ENCODE peak calls at places on chromosomes 16 and 17, in five cellular contexts. L, U, Y, V and N are unnamed samples. For H3K4me1, the result is how much of the 10 kb centered on the place peaks cover.

GRCh38 chr16:27446721-27447120 is 44.7 kb downstream of the IL21R start:
- DNase-seq in U (no peak), L (no peak), V (no peak), Y (no peak), N (no peak)

GRCh38 chr16:4846503-4846900 is 586 bp downstream of the GLYR1 start:
- DNase-seq in V (no peak), L (peak), Y (peak), U (no peak), N (peak)

GRCh38 chr17:18004345-18004744 is 31.7 kb downstream of the DRC3 start:
- DNase-seq in L (peak), V (no peak), U (no peak), Y (no peak), N (no peak)

GRCh38 chr16:67429053-67429798 is 1.7 kb upstream of the HSD11B2 start:
- DNase-seq in V (no peak), Y (no peak), L (no peak), U (no peak), N (no peak)

GRCh38 chr16:72875291-72876036 is 172.5 kb downstream of the ZFHX3 start:
- DNase-seq in L (no peak), U (no peak), V (no peak), Y (no peak), N (no peak)

GRCh38 chr17:82858376-82859126 is 18.7 kb upstream of the ZNF750 start:
- DNase-seq in Y (no peak), U (no peak), V (no peak), L (peak), N (no peak)

GRCh38 chr17:18958611-18959010 is 6.6 kb downstream of the SLC5A10 start:
- DNase-seq in L (peak), Y (no peak), V (no peak), U (no peak), N (no peak)

GRCh38 chr16:70687172-70687531 is 1.3 kb upstream of the MTSS2 start:
- DNase-seq in L (peak), U (no peak), Y (no peak), V (no peak), N (no peak)

GRCh38 chr17:32757963-32758362 is 119.0 kb downstream of the MYO1D start:
- DNase-seq in Y (no peak), V (no peak), L (no peak), U (no peak), N (no peak)

GRCh38 chr16:27406729-27407128 is 4.8 kb downstream of the IL21R start:
- DNase-seq in V (no peak), U (no peak), Y (no peak), L (no peak), N (no peak)

GRCh38 chr17:51908841-51909537 is 249.5 kb downstream of the CA10 start:
- DNase-seq in Y (no peak), V (no peak), L (no peak), U (no peak), N (no peak)

GRCh38 chr16:55471448-55472097 is 7.4 kb upstream of the MMP2 start:
- DNase-seq in Y (peak), V (no peak), L (no peak), U (no peak), N (peak)

GRCh38 chr17:10070690-10071089 is 127.7 kb downstream of the GAS7 start:
- DNase-seq in L (no peak), U (no peak), V (no peak), Y (no peak), N (no peak)

GRCh38 chr16:79834720-79835119 is 234.2 kb upstream of the MAF start:
- DNase-seq in L (no peak), U (no peak), V (no peak), Y (no peak), N (no peak)

GRCh38 chr17:60851181-60851580 is 173.5 kb downstream of the BCAS3 start:
- DNase-seq in Y (no peak), U (no peak), V (no peak), L (no peak), N (no peak)

GRCh38 chr17:38460082-38460715 is 31.9 kb downstream of the ARHGAP23 start:
- DNase-seq in L (no peak), U (no peak), Y (no peak), V (no peak), N (no peak)

GRCh38 chr17:81934850-81935708 is 2.0 kb downstream of the PYCR1 start:
- DNase-seq in L (no peak), U (no peak), Y (no peak), V (no peak), N (no peak)

GRCh38 chr17:34386925-34387550 is 24.0 kb upstream of the CCL1 start:
- DNase-seq in L (no peak), U (no peak), Y (no peak), V (no peak), N (peak)

GRCh38 chr16:56269276-56269675 is 78.0 kb downstream of the GNAO1 start:
- DNase-seq in Y (no peak), V (no peak), L (no peak), U (no peak), N (no peak)

GRCh38 chr17:79851461-79851817 is 12.2 kb upstream of the CBX4 start:
- DNase-seq in Y (no peak), U (no peak), L (no peak), V (no peak), N (no peak)

GRCh38 chr17:9291912-9292562 is 270.7 kb downstream of the NTN1 start:
- DNase-seq in L (peak), U (no peak), Y (peak), V (peak), N (no peak)

GRCh38 chr16:27699540-27699939 is 149.6 kb downstream of the KATNIP start:
- DNase-seq in L (no peak), U (no peak), Y (no peak), V (no peak), N (no peak)

GRCh38 chr16:12255473-12255872 is 278.9 kb downstream of the SNX29 start:
- DNase-seq in Y (no peak), L (no peak), V (no peak), U (no peak), N (no peak)

GRCh38 chr17:50620237-50620636 is 14.4 kb upstream of the ABCC3 start:
- DNase-seq in Y (no peak), V (no peak), U (no peak), L (no peak), N (no peak)

GRCh38 chr17:35082073-35082657 is 18.7 kb upstream of the RFFL start:
- DNase-seq in Y (no peak), V (no peak), U (no peak), L (no peak), N (peak)

GRCh38 chr16:26983426-26983825 is 83.3 kb upstream of the C16orf82 start:
- DNase-seq in Y (no peak), U (no peak), L (no peak), V (no peak), N (no peak)

GRCh38 chr17:56159764-56160394 is 6.6 kb downstream of the ANKFN1 start:
- DNase-seq in V (no peak), U (no peak), Y (no peak), L (no peak), N (no peak)

GRCh38 chr17:71412803-71413202 is 708.0 kb upstream of the SOX9 start:
- DNase-seq in V (no peak), U (no peak), Y (no peak), L (no peak), N (peak)

GRCh38 chr17:32350662-32351418 is 883 bp downstream of the ZNF207 start:
- DNase-seq in V (no peak), U (no peak), Y (no peak), L (no peak), N (no peak)

GRCh38 chr16:66874079-66874775 is 6.1 kb upstream of the PDP2 start:
- DNase-seq in V (no peak), U (no peak), L (no peak), Y (no peak), N (no peak)

GRCh38 chr17:538096-538973 is 176.3 kb downstream of the VPS53 start:
- DNase-seq in U (no peak), Y (no peak), L (no peak), V (no peak), N (no peak)

GRCh38 chr16:66405057-66405783 is 21.9 kb upstream of the BEAN1 start:
- DNase-seq in V (no peak), L (no peak), Y (peak), U (no peak), N (peak)

GRCh38 chr16:46763147-46763546 is 15.0 kb upstream of the MYLK3 start:
- DNase-seq in V (no peak), L (peak), Y (peak), U (no peak), N (no peak)

GRCh38 chr17:44846206-44846605 is 1.5 kb upstream of the HIGD1B start:
- DNase-seq in U (no peak), L (no peak), V (no peak), Y (no peak), N (no peak)

GRCh38 chr17:76260220-76260619 is 4.9 kb upstream of the UBALD2 start:
- DNase-seq in L (peak), Y (no peak), U (no peak), V (no peak), N (no peak)

GRCh38 chr17:76251478-76252039 is 11.3 kb upstream of the RNF157 start:
- DNase-seq in V (no peak), L (peak), U (no peak), Y (peak), N (no peak)

GRCh38 chr17:76252040-76252954 is 12.0 kb upstream of the RNF157 start:
- DNase-seq in Y (peak), V (no peak), L (peak), U (no peak), N (no peak)

GRCh38 chr17:76254275-76254674 is 10.9 kb upstream of the UBALD2 start:
- DNase-seq in U (no peak), Y (peak), V (no peak), L (no peak), N (no peak)

GRCh38 chr17:76255801-76256429 is 9.2 kb upstream of the UBALD2 start:
- DNase-seq in U (no peak), V (no peak), Y (no peak), L (no peak), N (no peak)
- H3K4me1 ChIP-seq in U (under half), V (under half), Y (under half), L (under half), N (under half)

DNA sequence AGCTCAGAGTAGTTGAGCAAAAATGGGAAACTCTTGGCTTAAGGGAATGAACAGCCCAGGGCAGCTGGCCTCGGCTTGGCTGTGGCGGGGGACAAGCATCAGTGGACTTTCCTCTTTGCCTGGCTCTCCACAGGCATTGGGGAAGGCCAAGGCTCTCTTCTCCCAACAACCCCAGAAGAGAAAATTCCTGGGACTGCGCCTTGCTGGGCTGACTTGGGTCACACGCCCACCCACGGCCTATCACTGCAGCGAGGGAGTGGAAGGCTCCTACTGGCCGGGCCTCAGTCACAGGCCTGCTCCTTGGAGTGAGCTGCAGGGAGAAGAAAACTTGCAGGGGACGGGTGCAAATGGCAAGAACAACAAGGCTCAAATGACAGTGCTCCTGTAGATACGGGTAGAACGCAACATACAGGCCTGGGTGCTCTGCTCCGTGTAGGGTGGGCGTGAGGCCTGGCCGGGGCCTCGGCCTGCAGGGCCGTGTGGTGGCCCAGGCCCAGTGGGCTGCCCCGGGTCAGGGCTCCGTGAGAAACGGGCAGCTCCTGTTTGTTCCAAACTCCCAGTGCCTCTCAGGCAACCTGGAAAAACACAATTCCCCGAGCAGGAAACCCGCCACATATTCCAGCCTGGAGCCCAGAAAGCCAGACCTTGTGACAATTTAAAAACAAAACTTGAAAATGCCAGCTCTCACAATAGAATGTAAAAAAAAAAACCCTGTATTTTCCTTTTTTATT is 25.1 kb upstream of the ATP2A3 start:
- DNase-seq in L (no peak), U (no peak), V (no peak), Y (no peak), N (no peak)
- H3K4me3 ChIP-seq in L (no peak), U (no peak), V (no peak), Y (no peak), N (no peak)

GRCh38 chr16:85315871-85316270 is 203.6 kb upstream of the CIBAR2 start:
- DNase-seq in L (no peak), V (no peak), Y (no peak), U (no peak), N (no peak)

GRCh38 chr16:85312642-85313540 is 200.6 kb upstream of the CIBAR2 start:
- DNase-seq in U (no peak), Y (peak), V (no peak), L (no peak), N (peak)

GRCh38 chr16:85313541-85314208 is 201.4 kb upstream of the CIBAR2 start:
- DNase-seq in L (no peak), Y (no peak), U (no peak), V (no peak), N (no peak)

GRCh38 chr16:85316321-85316919 is 204.1 kb upstream of the CIBAR2 start:
- DNase-seq in U (peak), L (peak), Y (peak), V (no peak), N (peak)

DNA sequence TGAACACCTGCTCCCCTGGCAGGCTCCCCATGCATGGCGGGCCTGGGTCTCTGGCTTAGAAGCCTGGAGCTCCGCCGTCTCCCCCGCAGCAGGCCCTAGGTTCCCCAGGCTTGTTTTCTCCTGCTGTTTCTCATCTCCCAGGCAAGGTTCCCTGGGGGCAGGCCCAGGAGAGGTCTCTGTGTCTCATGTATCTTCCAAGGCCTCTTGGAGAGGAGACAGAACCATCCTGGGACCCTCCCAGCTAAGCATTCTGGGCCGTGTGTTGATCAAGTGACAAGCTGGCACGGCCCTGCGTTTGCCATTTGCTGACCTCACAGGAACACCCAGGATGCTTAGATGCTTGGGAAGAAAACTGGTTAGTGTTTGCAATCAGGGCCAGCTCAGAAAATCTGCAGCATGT is 202.4 kb upstream of the CIBAR2 start:
- DNase-seq in L (no peak), V (no peak), Y (no peak), U (no peak), N (no peak)
- H3K4me1 ChIP-seq in L (half or more), V (under half), Y (under half), U (under half), N (under half)

DNA sequence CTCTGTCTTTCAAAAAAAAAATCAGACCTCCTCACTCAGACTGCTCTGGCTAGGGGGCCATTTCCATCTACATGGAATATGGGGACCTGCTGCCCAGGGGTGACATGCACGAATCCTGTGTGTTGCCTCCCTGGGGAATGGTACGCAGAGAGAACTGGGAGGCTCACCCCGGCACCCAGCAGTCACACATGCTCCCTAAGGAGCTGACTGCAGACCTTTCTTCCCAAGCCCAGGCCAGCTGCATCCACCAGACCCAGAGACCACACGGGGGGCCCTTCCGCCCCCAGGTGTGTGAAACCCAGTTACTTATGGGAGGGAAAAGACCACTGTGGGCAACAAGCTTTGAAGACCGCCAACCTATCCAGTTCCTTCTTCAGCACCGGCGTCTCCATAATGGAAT is 7.2 kb upstream of the NLRC3 start:
- DNase-seq in L (peak), U (no peak), V (no peak), Y (no peak), N (no peak)
- H3K4me3 ChIP-seq in L (no peak), U (no peak), V (no peak), Y (no peak), N (no peak)

DNA sequence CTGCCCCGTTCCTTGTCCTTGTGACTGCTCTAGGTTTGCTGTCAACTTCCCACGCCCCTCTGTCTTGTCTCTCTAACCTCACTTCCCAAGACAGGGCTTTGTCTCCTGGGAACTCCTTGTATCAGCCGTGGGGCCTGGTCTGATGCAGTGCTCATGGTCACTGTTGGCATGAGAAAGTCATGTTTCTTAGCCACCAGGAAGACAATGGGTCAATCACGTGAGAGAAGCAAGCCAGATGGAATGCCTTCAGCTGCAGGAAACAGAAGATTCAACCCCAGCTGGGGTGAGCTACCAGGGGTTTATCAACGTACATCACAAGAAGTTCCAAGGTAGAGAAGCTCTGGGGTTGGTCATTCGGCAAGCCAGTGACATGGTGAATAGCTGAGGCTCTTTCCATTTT is 116.6 kb downstream of the IRF8 start:
- DNase-seq in L (no peak), V (no peak), Y (no peak), U (no peak), N (no peak)
- H3K4me1 ChIP-seq in L (under half), V (under half), Y (under half), U (under half), N (under half)

GRCh38 chr16:30725465-30725792 is 22.8 kb upstream of the PHKG2 start:
- DNase-seq in L (no peak), U (no peak), V (no peak), Y (no peak), N (no peak)
- H3K4me3 ChIP-seq in L (no peak), U (no peak), V (no peak), Y (no peak), N (no peak)

GRCh38 chr16:2163211-2163881 is 7.8 kb downstream of the TRAF7 start:
- DNase-seq in V (no peak), U (no peak), Y (no peak), L (no peak), N (no peak)
- H3K4me1 ChIP-seq in V (under half), U (under half), Y (under half), L (under half), N (under half)

GRCh38 chr17:59829217-59830006 is 63.3 kb downstream of the TUBD1 start:
- DNase-seq in U (no peak), L (no peak), V (peak), Y (peak), N (peak)
- H3K4me3 ChIP-seq in U (no peak), L (peak), V (no peak), Y (peak), N (peak)

GRCh38 chr17:78793415-78793814 is 11.3 kb upstream of the CYTH1 start:
- DNase-seq in L (peak), U (no peak), Y (no peak), V (no peak), N (no peak)

GRCh38 chr17:78795241-78795640 is 13.2 kb upstream of the CYTH1 start:
- DNase-seq in Y (no peak), L (peak), V (no peak), U (no peak), N (no peak)

GRCh38 chr17:78794399-78794798 is 12.3 kb upstream of the CYTH1 start:
- DNase-seq in L (peak), U (no peak), V (no peak), Y (no peak), N (no peak)

GRCh38 chr17:78791840-78792709 is 10.0 kb upstream of the CYTH1 start:
- DNase-seq in V (no peak), U (no peak), Y (no peak), L (peak), N (no peak)

DNA sequence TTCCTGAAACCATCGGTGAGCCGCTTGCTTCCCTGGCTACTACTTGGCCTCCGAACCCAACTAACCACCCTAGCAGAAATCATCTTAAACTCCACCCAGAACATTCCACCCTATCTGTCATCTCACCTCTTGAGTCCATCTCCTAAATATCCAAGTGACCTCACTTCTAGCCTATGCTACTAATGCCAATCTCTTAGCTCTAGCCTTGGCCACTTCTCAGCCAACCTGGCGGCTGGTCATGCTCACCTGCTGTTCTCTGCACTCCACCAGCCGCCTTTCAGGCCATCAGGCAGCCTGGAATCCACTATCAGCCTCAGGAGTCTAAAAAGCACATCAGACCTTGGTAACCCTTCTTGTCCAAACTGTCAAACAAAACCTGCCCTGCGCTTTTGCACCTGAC is 11.9 kb upstream of the CYTH1 start:
- DNase-seq in Y (no peak), U (no peak), L (peak), V (no peak), N (no peak)
- H3K4me1 ChIP-seq in Y (under half), U (under half), L (half or more), V (under half), N (under half)